ENCODE peak calls at places on chromosomes 12 and 14, in seven cellular contexts. One of them, this sample, is unnamed. For H3K27me3, the result is how much of the 10 kb centered on the place peaks cover.

GRCh38 chr14:106586098-106586704 is 1059.8 kb downstream of the TMEM121 start:
- DNase-seq in endodermal cell: peak
- DNase-seq in adrenal gland: no peak
- DNase-seq in esophagus squamous epithelium: no peak
- DNase-seq in mammary epithelial cell: no peak
- DNase-seq in lower lobe of right lung: peak
- DNase-seq in CD8-positive, alpha-beta T cell: peak
- DNase-seq in this sample: no peak

GRCh38 chr14:100417466-100417865 is 94.3 kb downstream of the SLC25A47 start:
- DNase-seq in endodermal cell: peak
- DNase-seq in adrenal gland: peak
- DNase-seq in esophagus squamous epithelium: no peak
- DNase-seq in mammary epithelial cell: peak
- DNase-seq in lower lobe of right lung: no peak
- DNase-seq in CD8-positive, alpha-beta T cell: no peak
- DNase-seq in this sample: no peak

GRCh38 chr12:47102406-47102805 is 22.6 kb upstream of the AMIGO2 start:
- DNase-seq in endodermal cell: no peak
- DNase-seq in adrenal gland: no peak
- DNase-seq in esophagus squamous epithelium: no peak
- DNase-seq in mammary epithelial cell: no peak
- DNase-seq in lower lobe of right lung: no peak
- DNase-seq in CD8-positive, alpha-beta T cell: no peak
- DNase-seq in this sample: no peak

GRCh38 chr12:109475993-109476806 is 900 bp downstream of the KCTD10 start:
- DNase-seq in endodermal cell: peak
- DNase-seq in adrenal gland: no peak
- DNase-seq in esophagus squamous epithelium: no peak
- DNase-seq in mammary epithelial cell: no peak
- DNase-seq in lower lobe of right lung: no peak
- DNase-seq in CD8-positive, alpha-beta T cell: no peak
- DNase-seq in this sample: no peak

GRCh38 chr12:115922952-115923564 is 354.4 kb downstream of the MED13L start:
- DNase-seq in endodermal cell: peak
- DNase-seq in adrenal gland: no peak
- DNase-seq in esophagus squamous epithelium: no peak
- DNase-seq in mammary epithelial cell: no peak
- DNase-seq in lower lobe of right lung: no peak
- DNase-seq in CD8-positive, alpha-beta T cell: no peak
- DNase-seq in this sample: peak

GRCh38 chr12:46770501-46771183 is 55.2 kb downstream of the SLC38A4 start:
- DNase-seq in endodermal cell: no peak
- DNase-seq in adrenal gland: peak
- DNase-seq in esophagus squamous epithelium: no peak
- DNase-seq in mammary epithelial cell: no peak
- DNase-seq in lower lobe of right lung: no peak
- DNase-seq in CD8-positive, alpha-beta T cell: no peak
- DNase-seq in this sample: no peak

GRCh38 chr12:31206038-31206670 is 119.8 kb downstream of the SINHCAF start:
- DNase-seq in endodermal cell: peak
- DNase-seq in adrenal gland: no peak
- DNase-seq in esophagus squamous epithelium: no peak
- DNase-seq in mammary epithelial cell: peak
- DNase-seq in lower lobe of right lung: no peak
- DNase-seq in CD8-positive, alpha-beta T cell: no peak
- DNase-seq in this sample: no peak

GRCh38 chr12:113221997-113222729 is 899 bp downstream of the TPCN1 start:
- DNase-seq in endodermal cell: no peak
- DNase-seq in adrenal gland: no peak
- DNase-seq in esophagus squamous epithelium: no peak
- DNase-seq in mammary epithelial cell: peak
- DNase-seq in lower lobe of right lung: no peak
- DNase-seq in CD8-positive, alpha-beta T cell: no peak
- DNase-seq in this sample: no peak

GRCh38 chr14:40336846-40337245 is 904.6 kb upstream of the FBXO33 start:
- DNase-seq in endodermal cell: no peak
- DNase-seq in adrenal gland: no peak
- DNase-seq in esophagus squamous epithelium: no peak
- DNase-seq in mammary epithelial cell: no peak
- DNase-seq in lower lobe of right lung: no peak
- DNase-seq in CD8-positive, alpha-beta T cell: no peak
- DNase-seq in this sample: no peak

GRCh38 chr12:108201808-108202207 is 72.7 kb downstream of the WSCD2 start:
- DNase-seq in endodermal cell: peak
- DNase-seq in adrenal gland: no peak
- DNase-seq in esophagus squamous epithelium: no peak
- DNase-seq in mammary epithelial cell: no peak
- DNase-seq in lower lobe of right lung: no peak
- DNase-seq in CD8-positive, alpha-beta T cell: no peak
- DNase-seq in this sample: no peak

GRCh38 chr14:76676539-76676938 is 84.7 kb upstream of the VASH1 start:
- DNase-seq in endodermal cell: no peak
- DNase-seq in adrenal gland: no peak
- DNase-seq in esophagus squamous epithelium: no peak
- DNase-seq in mammary epithelial cell: no peak
- DNase-seq in lower lobe of right lung: no peak
- DNase-seq in CD8-positive, alpha-beta T cell: no peak
- DNase-seq in this sample: no peak

GRCh38 chr12:108349245-108349644 is 10.1 kb upstream of the CMKLR1 start:
- DNase-seq in endodermal cell: no peak
- DNase-seq in adrenal gland: no peak
- DNase-seq in esophagus squamous epithelium: no peak
- DNase-seq in mammary epithelial cell: no peak
- DNase-seq in lower lobe of right lung: no peak
- DNase-seq in CD8-positive, alpha-beta T cell: no peak
- DNase-seq in this sample: peak

GRCh38 chr12:11727133-11727664 is 77.7 kb downstream of the ETV6 start:
- DNase-seq in endodermal cell: no peak
- DNase-seq in adrenal gland: no peak
- DNase-seq in esophagus squamous epithelium: no peak
- DNase-seq in mammary epithelial cell: no peak
- DNase-seq in lower lobe of right lung: no peak
- DNase-seq in CD8-positive, alpha-beta T cell: no peak
- DNase-seq in this sample: no peak

GRCh38 chr12:53049582-53050318 is at the start of gene TNS2:
- DNase-seq in endodermal cell: peak
- DNase-seq in adrenal gland: peak
- DNase-seq in esophagus squamous epithelium: no peak
- DNase-seq in mammary epithelial cell: no peak
- DNase-seq in lower lobe of right lung: peak
- DNase-seq in CD8-positive, alpha-beta T cell: no peak
- DNase-seq in this sample: no peak

GRCh38 chr12:53048780-53049401 is 974 bp upstream of the TNS2 start:
- DNase-seq in endodermal cell: peak
- DNase-seq in adrenal gland: peak
- DNase-seq in esophagus squamous epithelium: no peak
- DNase-seq in mammary epithelial cell: no peak
- DNase-seq in lower lobe of right lung: no peak
- DNase-seq in CD8-positive, alpha-beta T cell: no peak
- DNase-seq in this sample: peak

GRCh38 chr12:53051058-53051880 is 1.4 kb downstream of the TNS2 start:
- DNase-seq in endodermal cell: peak
- DNase-seq in adrenal gland: peak
- DNase-seq in esophagus squamous epithelium: no peak
- DNase-seq in mammary epithelial cell: no peak
- DNase-seq in lower lobe of right lung: no peak
- DNase-seq in CD8-positive, alpha-beta T cell: no peak
- DNase-seq in this sample: peak

GRCh38 chr12:53051881-53052412 is 2.1 kb downstream of the TNS2 start:
- DNase-seq in endodermal cell: peak
- DNase-seq in adrenal gland: no peak
- DNase-seq in esophagus squamous epithelium: no peak
- DNase-seq in mammary epithelial cell: no peak
- DNase-seq in lower lobe of right lung: no peak
- DNase-seq in CD8-positive, alpha-beta T cell: no peak
- DNase-seq in this sample: no peak

GRCh38 chr12:53050426-53051057 is 677 bp downstream of the TNS2 start:
- DNase-seq in endodermal cell: peak
- DNase-seq in adrenal gland: no peak
- DNase-seq in esophagus squamous epithelium: no peak
- DNase-seq in mammary epithelial cell: no peak
- DNase-seq in lower lobe of right lung: no peak
- DNase-seq in CD8-positive, alpha-beta T cell: no peak
- DNase-seq in this sample: peak
- H3K4me3 ChIP-seq in endodermal cell: peak
- H3K4me3 ChIP-seq in adrenal gland: peak
- H3K4me3 ChIP-seq in esophagus squamous epithelium: peak
- H3K4me3 ChIP-seq in mammary epithelial cell: peak
- H3K4me3 ChIP-seq in lower lobe of right lung: peak
- H3K4me3 ChIP-seq in CD8-positive, alpha-beta T cell: no peak
- H3K4me3 ChIP-seq in this sample: peak

GRCh38 chr14:103695331-103696026 is 19.8 kb downstream of the XRCC3 start:
- DNase-seq in endodermal cell: no peak
- DNase-seq in adrenal gland: no peak
- DNase-seq in esophagus squamous epithelium: no peak
- DNase-seq in mammary epithelial cell: no peak
- DNase-seq in lower lobe of right lung: peak
- DNase-seq in CD8-positive, alpha-beta T cell: no peak
- DNase-seq in this sample: no peak

GRCh38 chr14:103693514-103693913 is 21.7 kb downstream of the XRCC3 start:
- DNase-seq in endodermal cell: no peak
- DNase-seq in adrenal gland: no peak
- DNase-seq in esophagus squamous epithelium: no peak
- DNase-seq in mammary epithelial cell: peak
- DNase-seq in lower lobe of right lung: peak
- DNase-seq in CD8-positive, alpha-beta T cell: no peak
- DNase-seq in this sample: no peak

GRCh38 chr14:103696027-103696402 is 19.2 kb downstream of the XRCC3 start:
- DNase-seq in endodermal cell: no peak
- DNase-seq in adrenal gland: no peak
- DNase-seq in esophagus squamous epithelium: no peak
- DNase-seq in mammary epithelial cell: no peak
- DNase-seq in lower lobe of right lung: peak
- DNase-seq in CD8-positive, alpha-beta T cell: no peak
- DNase-seq in this sample: no peak

GRCh38 chr14:103692871-103693270 is 22.4 kb downstream of the XRCC3 start:
- DNase-seq in endodermal cell: no peak
- DNase-seq in adrenal gland: no peak
- DNase-seq in esophagus squamous epithelium: no peak
- DNase-seq in mammary epithelial cell: no peak
- DNase-seq in lower lobe of right lung: no peak
- DNase-seq in CD8-positive, alpha-beta T cell: no peak
- DNase-seq in this sample: no peak

GRCh38 chr14:103694572-103695026 is 20.7 kb downstream of the XRCC3 start:
- DNase-seq in endodermal cell: peak
- DNase-seq in adrenal gland: no peak
- DNase-seq in esophagus squamous epithelium: no peak
- DNase-seq in mammary epithelial cell: no peak
- DNase-seq in lower lobe of right lung: peak
- DNase-seq in CD8-positive, alpha-beta T cell: no peak
- DNase-seq in this sample: no peak
- TF ChIP-seq CTCF in endodermal cell: peak
- TF ChIP-seq CTCF in adrenal gland: no peak
- TF ChIP-seq CTCF in esophagus squamous epithelium: no peak
- TF ChIP-seq CTCF in mammary epithelial cell: no peak
- TF ChIP-seq CTCF in lower lobe of right lung: no peak
- TF ChIP-seq CTCF in CD8-positive, alpha-beta T cell: no peak
- TF ChIP-seq CTCF in this sample: no peak

GRCh38 chr14:89252887-89253532 is 164.0 kb downstream of the FOXN3 start:
- DNase-seq in endodermal cell: peak
- DNase-seq in adrenal gland: no peak
- DNase-seq in esophagus squamous epithelium: no peak
- DNase-seq in mammary epithelial cell: no peak
- DNase-seq in lower lobe of right lung: no peak
- DNase-seq in CD8-positive, alpha-beta T cell: no peak
- DNase-seq in this sample: peak

GRCh38 chr14:89249972-89250371 is 167.1 kb downstream of the FOXN3 start:
- DNase-seq in endodermal cell: no peak
- DNase-seq in adrenal gland: no peak
- DNase-seq in esophagus squamous epithelium: no peak
- DNase-seq in mammary epithelial cell: no peak
- DNase-seq in lower lobe of right lung: no peak
- DNase-seq in CD8-positive, alpha-beta T cell: no peak
- DNase-seq in this sample: no peak

GRCh38 chr14:89249296-89249565 is 167.8 kb downstream of the FOXN3 start:
- DNase-seq in endodermal cell: no peak
- DNase-seq in adrenal gland: no peak
- DNase-seq in esophagus squamous epithelium: no peak
- DNase-seq in mammary epithelial cell: peak
- DNase-seq in lower lobe of right lung: no peak
- DNase-seq in CD8-positive, alpha-beta T cell: no peak
- DNase-seq in this sample: peak

GRCh38 chr14:89248430-89249295 is 168.4 kb downstream of the FOXN3 start:
- DNase-seq in endodermal cell: no peak
- DNase-seq in adrenal gland: no peak
- DNase-seq in esophagus squamous epithelium: no peak
- DNase-seq in mammary epithelial cell: no peak
- DNase-seq in lower lobe of right lung: no peak
- DNase-seq in CD8-positive, alpha-beta T cell: no peak
- DNase-seq in this sample: peak

DNA sequence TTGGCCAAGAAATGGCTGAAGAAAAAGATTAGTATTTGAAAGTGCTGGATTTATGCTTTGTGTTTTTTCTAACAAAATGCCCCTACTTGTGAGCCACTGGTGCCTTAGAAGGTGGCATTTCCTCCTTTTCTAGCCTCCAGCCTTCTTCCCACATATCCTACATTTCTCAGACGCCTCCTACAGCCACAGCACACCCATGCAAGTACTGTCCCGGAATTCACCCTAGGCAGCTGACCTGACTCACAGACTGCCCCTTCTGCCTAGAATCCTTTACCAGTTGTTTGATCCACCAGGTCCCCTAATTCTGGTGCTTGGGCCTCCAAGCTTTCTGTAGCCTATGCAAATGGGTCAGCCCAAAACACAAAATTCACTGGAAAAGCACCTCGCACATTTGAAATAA is 166.0 kb downstream of the FOXN3 start:
- DNase-seq in endodermal cell: no peak
- DNase-seq in adrenal gland: no peak
- DNase-seq in esophagus squamous epithelium: no peak
- DNase-seq in mammary epithelial cell: peak
- DNase-seq in lower lobe of right lung: no peak
- DNase-seq in CD8-positive, alpha-beta T cell: no peak
- DNase-seq in this sample: peak
- H3K27me3 ChIP-seq in endodermal cell: under half
- H3K27me3 ChIP-seq in adrenal gland: under half
- H3K27me3 ChIP-seq in esophagus squamous epithelium: under half
- H3K27me3 ChIP-seq in mammary epithelial cell: under half
- H3K27me3 ChIP-seq in lower lobe of right lung: under half
- H3K27me3 ChIP-seq in CD8-positive, alpha-beta T cell: under half
- H3K27me3 ChIP-seq in this sample: under half

DNA sequence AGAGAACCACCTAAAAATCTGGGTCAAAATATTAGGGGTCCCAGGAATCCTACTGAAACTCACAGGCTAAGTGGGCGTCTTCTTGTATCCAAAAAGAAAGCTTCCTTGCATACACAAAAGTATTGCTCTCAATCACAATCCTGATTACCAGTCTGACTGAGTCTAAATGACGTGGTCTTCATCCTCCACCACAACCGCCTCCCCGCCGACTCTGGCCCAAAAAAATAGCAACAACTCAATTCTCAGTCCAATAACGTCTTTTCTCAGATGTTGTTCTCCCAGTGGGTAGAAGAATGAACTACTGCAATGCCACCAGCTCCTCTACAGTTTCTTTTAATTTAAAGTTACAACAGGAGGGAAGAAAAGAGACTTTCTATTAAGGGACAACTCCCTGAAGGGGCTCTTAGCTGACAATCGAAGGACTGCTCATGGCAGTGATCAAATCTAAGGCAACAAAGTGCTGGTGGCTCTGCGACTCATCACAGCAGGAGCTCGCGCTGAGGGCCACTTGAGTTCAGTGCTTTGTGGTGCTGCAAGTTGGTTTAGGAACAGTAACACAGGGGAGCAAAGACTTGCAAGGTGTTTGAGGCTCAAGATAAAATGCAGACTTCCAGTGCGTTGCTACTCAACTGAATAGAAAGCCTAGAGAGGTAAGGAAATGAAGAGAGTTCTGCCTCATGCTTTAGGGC is 394.1 kb downstream of the BCAT1 start:
- DNase-seq in endodermal cell: peak
- DNase-seq in adrenal gland: no peak
- DNase-seq in esophagus squamous epithelium: no peak
- DNase-seq in mammary epithelial cell: no peak
- DNase-seq in lower lobe of right lung: no peak
- DNase-seq in CD8-positive, alpha-beta T cell: no peak
- DNase-seq in this sample: no peak
- H3K4me3 ChIP-seq in endodermal cell: no peak
- H3K4me3 ChIP-seq in adrenal gland: no peak
- H3K4me3 ChIP-seq in esophagus squamous epithelium: no peak
- H3K4me3 ChIP-seq in mammary epithelial cell: no peak
- H3K4me3 ChIP-seq in lower lobe of right lung: no peak
- H3K4me3 ChIP-seq in CD8-positive, alpha-beta T cell: no peak
- H3K4me3 ChIP-seq in this sample: no peak

This sample was measured in ascending aorta.